ENCODE peak calls at places on chromosomes 3 and 15, in seven cellular contexts. F is IMR-90, B is neuronal stem cell, L is trophoblast cell, P is H1, J is mesendoderm, V is mesenchymal stem cell. K is an unnamed sample.

GRCh38 chr3:46019707-46020106 is 7.6 kb downstream of the XCR1 start:
- DNase-seq in B (no peak), V (peak), L (no peak), J (no peak), P (no peak), F (no peak), K (no peak)

GRCh38 chr3:108159128-108159527 is 63.1 kb downstream of the IFT57 start:
- DNase-seq in L (no peak), P (no peak), J (no peak), V (no peak), F (peak), B (no peak), K (no peak)

GRCh38 chr3:60294181-60294580 is 957.1 kb downstream of the FHIT start:
- DNase-seq in L (no peak), P (no peak), B (no peak), V (peak), F (peak), J (no peak), K (no peak)

GRCh38 chr3:123338021-123338619 is 110.8 kb downstream of the ADCY5 start:
- DNase-seq in V (no peak), F (no peak), P (no peak), J (no peak), B (no peak), L (peak), K (no peak)

GRCh38 chr3:156321934-156322333 is 201.6 kb downstream of the KCNAB1 start:
- DNase-seq in F (no peak), B (no peak), V (no peak), J (no peak), L (no peak), P (no peak), K (no peak)

GRCh38 chr3:87361956-87362355 is 85.6 kb upstream of the POU1F1 start:
- DNase-seq in J (no peak), V (no peak), B (no peak), P (no peak), F (no peak), L (no peak), K (no peak)

GRCh38 chr15:96416934-96417759 is 86.6 kb downstream of the NR2F2 start:
- DNase-seq in V (peak), F (peak), J (peak), B (no peak), L (peak), P (no peak), K (peak)

GRCh38 chr3:116093374-116093773 is 351.9 kb downstream of the LSAMP start:
- DNase-seq in F (no peak), L (no peak), J (no peak), B (no peak), P (no peak), V (no peak), K (no peak)

GRCh38 chr3:126181398-126181725 is 976 bp upstream of the ALDH1L1 start:
- DNase-seq in V (no peak), F (no peak), P (no peak), J (no peak), B (no peak), L (no peak), K (no peak)

DNA sequence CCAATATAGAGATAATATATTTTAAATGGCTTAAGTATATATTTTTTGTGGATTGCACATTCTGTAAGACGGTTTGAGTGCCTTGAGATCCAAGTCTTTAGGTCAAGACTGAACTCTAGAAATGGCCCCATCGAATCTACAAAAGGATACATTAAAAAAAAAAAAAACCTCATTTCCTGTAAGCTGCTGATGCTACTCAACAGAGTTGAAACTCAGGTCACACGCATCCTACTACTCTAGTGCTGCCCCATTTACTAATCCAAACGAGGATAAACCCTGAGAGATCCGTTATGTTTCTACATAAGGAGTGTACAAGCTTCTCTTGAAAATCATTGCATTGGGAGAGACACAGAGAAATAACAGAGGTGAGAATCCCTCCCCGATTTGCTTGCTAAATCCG is 187.3 kb downstream of the TIGIT start:
- DNase-seq in B (no peak), J (no peak), L (no peak), F (no peak), P (no peak), V (no peak), K (no peak)
- H3K4ac ChIP-seq in B (no peak), J (no peak), L (no peak), F (no peak), P (no peak), V (no peak), K (no peak)

GRCh38 chr15:67096536-67097294 is 31.3 kb downstream of the SMAD3 start:
- DNase-seq in V (peak), L (no peak), P (no peak), B (no peak), J (no peak), F (peak), K (no peak)
- H3K4me2 ChIP-seq in V (no peak), L (no peak), P (no peak), B (no peak), J (no peak), F (no peak), K (no peak)

DNA sequence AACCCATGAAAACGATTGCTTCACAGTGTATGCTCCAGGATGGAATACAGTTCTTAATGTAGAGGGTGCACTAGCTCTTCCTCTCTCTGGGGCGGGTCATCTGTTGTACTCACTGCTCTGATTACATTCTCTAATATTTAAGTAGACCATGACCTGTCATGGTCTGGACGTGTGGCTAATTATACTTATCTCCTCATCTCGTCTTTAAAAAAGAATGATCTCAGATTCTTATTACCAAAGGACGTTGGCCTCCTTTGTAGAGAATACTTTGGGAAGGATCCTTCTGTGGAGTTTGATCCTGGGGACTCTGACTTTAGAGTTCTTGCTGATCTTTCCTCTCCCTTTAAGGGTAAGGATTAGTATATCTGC is 48.4 kb upstream of the TRAK1 start:
- DNase-seq in J (no peak), V (no peak), B (no peak), P (no peak), F (no peak), L (no peak), K (no peak)
- H3K27ac ChIP-seq in J (peak), V (peak), B (peak), P (peak), F (peak), L (peak), K (peak)

DNA sequence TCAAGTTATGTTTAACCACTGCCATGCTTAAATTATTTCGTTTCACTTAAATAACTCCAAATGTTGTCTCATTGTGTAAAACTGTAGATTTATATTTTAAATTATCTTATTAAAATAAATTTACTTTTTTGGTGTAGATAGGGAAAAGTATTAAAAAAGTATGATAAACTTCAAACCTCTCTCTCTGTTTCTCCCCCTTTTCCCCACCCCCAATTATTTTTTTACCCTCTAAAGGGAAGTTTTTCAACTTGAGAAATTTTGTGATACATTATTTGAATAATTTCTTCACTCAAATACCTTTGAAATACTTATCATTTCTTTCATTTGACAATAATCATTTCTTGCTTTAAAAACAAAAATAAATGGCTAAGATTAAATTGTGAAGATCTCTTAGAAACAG is 66.9 kb upstream of the EIF1B start:
- DNase-seq in V (no peak), B (no peak), P (no peak), F (no peak), J (no peak), L (no peak), K (no peak)
- H3K4ac ChIP-seq in V (no peak), B (no peak), P (no peak), F (no peak), J (no peak), L (no peak), K (no peak)

K was measured in H9.